ENCODE peak calls at places on chromosomes 4 and X, in nine cellular contexts. K, F, Y, J, T, G, I, E and S are unnamed samples.

GRCh38 chr4:153520227-153520626 is 54.1 kb downstream of the TMEM131L start:
- DNase-seq in K (no peak), F (no peak), Y (no peak), J (no peak), T (no peak), G (no peak), I (no peak), E (no peak), S (no peak)

GRCh38 chrX:109925656-109926055 is 77.3 kb upstream of the TMEM164 start:
- DNase-seq in K (no peak), F (no peak), Y (no peak), J (no peak), T (no peak), G (no peak), I (no peak), E (no peak), S (no peak)

GRCh38 chr4:41820473-41820872 is 71.9 kb upstream of the PHOX2B start:
- DNase-seq in K (no peak), F (no peak), Y (peak), J (no peak), T (no peak), G (no peak), I (no peak), E (no peak), S (no peak)

GRCh38 chrX:153499258-153499657 is 4.5 kb downstream of the BGN start:
- DNase-seq in K (no peak), F (no peak), Y (no peak), J (no peak), T (no peak), G (no peak), I (no peak), E (no peak), S (no peak)

GRCh38 chr4:61938250-61938846 is 738.2 kb downstream of the ADGRL3 start:
- DNase-seq in K (no peak), F (no peak), Y (no peak), J (no peak), T (no peak), G (no peak), I (no peak), E (no peak), S (no peak)

GRCh38 chr4:27000122-27000521 is 139.5 kb downstream of the STIM2 start:
- DNase-seq in K (no peak), F (no peak), Y (no peak), J (no peak), T (no peak), G (no peak), I (no peak), E (no peak), S (no peak)

GRCh38 chrX:34656842-34657780 is at the start of gene TMEM47:
- DNase-seq in K (peak), F (no peak), Y (no peak), J (peak), T (peak), G (peak), I (peak), E (peak), S (no peak)

GRCh38 chr4:8457646-8458045 is 17.1 kb downstream of the TRMT44 start:
- DNase-seq in K (no peak), F (no peak), Y (no peak), J (no peak), T (no peak), G (no peak), I (no peak), E (no peak), S (no peak)

GRCh38 chr4:41600243-41600642 is 62.3 kb downstream of the LIMCH1 start:
- DNase-seq in K (no peak), F (no peak), Y (no peak), J (no peak), T (peak), G (peak), I (no peak), E (no peak), S (peak)

GRCh38 chrX:85493821-85494220 is 114.4 kb upstream of the POF1B start:
- DNase-seq in K (no peak), F (no peak), Y (no peak), J (no peak), T (no peak), G (no peak), I (no peak), E (no peak), S (no peak)

GRCh38 chrX:14056201-14056600 is 26.5 kb upstream of the GEMIN8 start:
- DNase-seq in K (peak), F (no peak), Y (no peak), J (no peak), T (no peak), G (no peak), I (no peak), E (no peak), S (no peak)

GRCh38 chrX:10414872-10415703 is 205.3 kb downstream of the MID1 start:
- DNase-seq in K (peak), F (no peak), Y (no peak), J (no peak), T (no peak), G (peak), I (peak), E (no peak), S (peak)

GRCh38 chr4:15333692-15334633 is 93.9 kb upstream of the C1QTNF7 start:
- DNase-seq in K (no peak), F (no peak), Y (no peak), J (no peak), T (no peak), G (peak), I (peak), E (no peak), S (peak)

GRCh38 chr4:150119492-150119891 is 41.2 kb downstream of the DCLK2 start:
- DNase-seq in K (peak), F (no peak), Y (no peak), J (no peak), T (no peak), G (peak), I (peak), E (peak), S (no peak)

GRCh38 chrX:53333853-53334252 is 52.5 kb upstream of the IQSEC2 start:
- DNase-seq in K (no peak), F (no peak), Y (no peak), J (no peak), T (no peak), G (no peak), I (no peak), E (no peak), S (no peak)

GRCh38 chr4:88295656-88296055 is 11.3 kb upstream of the PPM1K start:
- DNase-seq in K (no peak), F (no peak), Y (no peak), J (no peak), T (no peak), G (no peak), I (no peak), E (no peak), S (no peak)

GRCh38 chr4:88591787-88592599 is at the start of gene HERC3:
- DNase-seq in K (peak), F (peak), Y (peak), J (peak), T (peak), G (peak), I (peak), E (peak), S (peak)

GRCh38 chrX:147811803-147812202 is 99.9 kb upstream of the FMR1 start:
- DNase-seq in K (no peak), F (no peak), Y (no peak), J (no peak), T (no peak), G (no peak), I (no peak), E (no peak), S (no peak)

GRCh38 chr4:15920723-15921591 is 17.6 kb downstream of the FGFBP1 start:
- DNase-seq in K (peak), F (no peak), Y (no peak), J (no peak), T (peak), G (peak), I (peak), E (peak), S (peak)

GRCh38 chr4:179803857-179804256 is 2361.6 kb upstream of the AGA start:
- DNase-seq in K (no peak), F (no peak), Y (no peak), J (no peak), T (no peak), G (peak), I (no peak), E (no peak), S (no peak)

GRCh38 chrX:132592880-132593279 is 104.0 kb upstream of the MBNL3 start:
- DNase-seq in K (peak), F (peak), Y (peak), J (no peak), T (no peak), G (no peak), I (peak), E (no peak), S (no peak)

GRCh38 chr4:20254517-20255250 is 3.0 kb downstream of the SLIT2 start:
- DNase-seq in K (peak), F (no peak), Y (no peak), J (peak), T (no peak), G (peak), I (no peak), E (no peak), S (no peak)

GRCh38 chr4:54961357-54961975 is 163.9 kb downstream of the KDR start:
- DNase-seq in K (peak), F (peak), Y (peak), J (no peak), T (peak), G (peak), I (peak), E (peak), S (no peak)

GRCh38 chr4:153260553-153261306 is 56.5 kb downstream of the TRIM2 start:
- DNase-seq in K (peak), F (no peak), Y (no peak), J (no peak), T (no peak), G (peak), I (peak), E (no peak), S (no peak)

GRCh38 chr4:38757945-38758344 is 24.8 kb downstream of the TLR10 start:
- DNase-seq in K (no peak), F (peak), Y (peak), J (no peak), T (no peak), G (no peak), I (peak), E (no peak), S (no peak)
- TF ChIP-seq CTCF in K (peak), F (peak), Y (peak), J (no peak), T (peak), G (peak), I (no peak), E (peak), S (peak)

GRCh38 chrX:119852410-119853353 is at the start of gene UPF3B:
- DNase-seq in K (peak), F (peak), Y (peak), J (peak), T (peak), G (peak), I (peak), E (peak), S (peak)

DNA sequence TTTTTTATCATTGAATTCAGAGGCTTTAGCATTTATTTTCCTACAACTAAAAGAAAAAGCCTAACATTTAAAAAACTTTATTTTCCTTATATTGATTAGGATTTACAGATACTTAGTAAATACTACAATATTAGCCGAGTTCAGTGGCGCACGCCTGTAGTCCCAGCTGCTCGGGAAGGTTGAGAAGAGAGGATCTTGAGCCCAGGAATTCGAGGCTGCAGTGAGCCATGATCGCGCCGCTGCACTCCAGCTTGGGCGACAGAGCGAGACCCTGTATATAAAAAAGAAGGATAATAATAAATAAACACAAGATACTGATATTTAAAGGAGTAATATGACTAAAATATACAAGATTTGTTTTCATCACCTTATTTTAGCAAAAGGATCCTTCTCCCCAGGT is 686 bp upstream of the UPF3B start:
- DNase-seq in K (peak), F (no peak), Y (no peak), J (no peak), T (no peak), G (no peak), I (no peak), E (no peak), S (no peak)
- H3K4me3 ChIP-seq in K (peak), F (peak), Y (peak), J (peak), T (peak), G (peak), I (peak), E (peak), S (peak)

GRCh38 chr4:82842593-82842992 is 44.0 kb upstream of the SCD5 start:
- DNase-seq in K (peak), F (peak), Y (no peak), J (no peak), T (no peak), G (no peak), I (peak), E (peak), S (peak)
- TF ChIP-seq CTCF in K (peak), F (peak), Y (no peak), J (no peak), T (peak), G (peak), I (peak), E (peak), S (peak)

GRCh38 chrX:40010550-40011364 is 87.0 kb downstream of the BCOR start:
- DNase-seq in K (no peak), F (no peak), Y (no peak), J (no peak), T (no peak), G (no peak), I (no peak), E (no peak), S (no peak)

GRCh38 chrX:40007746-40008705 is 89.7 kb downstream of the BCOR start:
- DNase-seq in K (no peak), F (no peak), Y (no peak), J (no peak), T (no peak), G (no peak), I (no peak), E (no peak), S (no peak)

GRCh38 chrX:40009890-40010289 is 87.9 kb downstream of the BCOR start:
- DNase-seq in K (no peak), F (no peak), Y (peak), J (no peak), T (no peak), G (no peak), I (no peak), E (no peak), S (no peak)

GRCh38 chrX:40008841-40009461 is 88.8 kb downstream of the BCOR start:
- DNase-seq in K (peak), F (no peak), Y (peak), J (peak), T (no peak), G (no peak), I (no peak), E (no peak), S (no peak)

GRCh38 chrX:40009462-40009851 is 88.3 kb downstream of the BCOR start:
- DNase-seq in K (no peak), F (no peak), Y (no peak), J (no peak), T (no peak), G (no peak), I (no peak), E (no peak), S (no peak)
- H3K4me3 ChIP-seq in K (peak), F (no peak), Y (peak), J (no peak), T (no peak), G (no peak), I (no peak), E (no peak), S (no peak)

GRCh38 chr4:182929296-182929695 is 12.1 kb upstream of the DCTD start:
- DNase-seq in K (peak), F (no peak), Y (no peak), J (no peak), T (peak), G (peak), I (peak), E (no peak), S (peak)

GRCh38 chr4:182927505-182927904 is 10.3 kb upstream of the DCTD start:
- DNase-seq in K (no peak), F (no peak), Y (no peak), J (no peak), T (no peak), G (no peak), I (no peak), E (no peak), S (no peak)

GRCh38 chr4:182925298-182925738 is 8.1 kb upstream of the DCTD start:
- DNase-seq in K (peak), F (peak), Y (peak), J (peak), T (peak), G (peak), I (peak), E (peak), S (peak)

GRCh38 chr4:182924497-182924896 is 7.3 kb upstream of the DCTD start:
- DNase-seq in K (no peak), F (no peak), Y (no peak), J (no peak), T (no peak), G (no peak), I (no peak), E (no peak), S (no peak)

DNA sequence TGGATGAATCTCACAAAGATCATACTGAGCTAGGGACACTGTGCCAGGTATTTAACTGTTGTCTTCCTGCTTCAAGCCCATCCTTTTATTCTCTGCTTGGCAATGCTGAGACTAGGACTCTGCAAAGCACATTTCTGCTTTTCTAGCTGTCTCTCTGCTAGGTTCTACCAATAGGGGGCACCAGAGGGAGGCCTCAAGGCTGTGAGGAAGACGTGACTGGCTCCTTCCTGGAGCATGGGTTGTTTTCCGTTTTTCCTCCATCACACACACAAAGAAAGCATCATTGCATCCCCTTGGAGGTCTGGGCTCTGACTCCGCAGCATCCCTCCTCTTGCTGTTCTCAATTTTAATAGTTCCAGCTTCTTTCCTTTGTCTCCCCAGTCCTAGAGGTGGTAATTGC is 10.9 kb upstream of the DCTD start:
- DNase-seq in K (no peak), F (no peak), Y (peak), J (no peak), T (no peak), G (no peak), I (no peak), E (no peak), S (no peak)
- TF ChIP-seq CTCF in K (peak), F (peak), Y (peak), J (no peak), T (peak), G (no peak), I (peak), E (no peak), S (peak)

GRCh38 chr4:139956436-139957107 is 197.4 kb downstream of the MAML3 start:
- DNase-seq in K (peak), F (no peak), Y (no peak), J (peak), T (no peak), G (no peak), I (peak), E (no peak), S (no peak)
- H3K4me3 ChIP-seq in K (no peak), F (no peak), Y (no peak), J (no peak), T (no peak), G (no peak), I (peak), E (no peak), S (no peak)

GRCh38 chr4:74320559-74321118 is 12.4 kb downstream of the EPGN start:
- DNase-seq in K (peak), F (peak), Y (peak), J (no peak), T (peak), G (peak), I (peak), E (peak), S (peak)
- TF ChIP-seq CTCF in K (peak), F (peak), Y (peak), J (no peak), T (peak), G (peak), I (peak), E (peak), S (peak)

DNA sequence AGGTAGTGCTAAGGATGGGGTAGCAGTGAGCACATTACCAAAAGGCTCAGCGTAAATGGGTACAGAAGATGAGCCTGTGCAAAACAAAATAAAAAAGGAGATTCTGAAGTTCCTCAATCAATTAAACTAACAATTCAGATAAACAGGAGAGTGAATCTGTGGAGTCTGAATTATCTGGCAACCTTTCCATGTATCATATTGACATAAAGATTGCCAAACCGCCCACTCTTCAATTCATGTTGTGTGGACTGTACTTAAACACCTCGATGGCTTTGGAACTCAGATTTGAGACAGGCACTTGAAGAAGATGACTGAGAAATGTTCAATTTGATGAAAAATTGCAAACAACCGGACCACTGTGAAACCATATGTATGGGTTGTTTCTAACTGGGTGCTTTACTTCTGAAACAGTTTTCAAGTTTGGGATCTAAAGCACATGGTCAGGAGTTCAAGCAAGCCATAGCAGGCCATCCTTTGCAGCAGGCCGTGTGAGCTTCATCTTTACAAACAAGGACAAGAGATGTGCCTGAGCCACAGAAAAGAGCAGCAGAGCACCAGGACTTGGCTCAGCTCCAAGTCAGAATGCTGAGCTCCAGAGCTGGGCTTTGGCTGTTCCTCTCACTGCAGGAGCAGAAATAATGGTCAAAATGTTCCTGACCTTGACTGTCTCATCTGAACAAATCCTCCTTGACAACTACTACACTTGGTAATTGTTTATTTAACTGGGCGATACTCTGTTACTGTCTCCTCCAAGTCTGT is 108.1 kb downstream of the MGST2 start:
- DNase-seq in K (no peak), F (no peak), Y (no peak), J (no peak), T (no peak), G (no peak), I (no peak), E (no peak), S (no peak)
- H3K4me3 ChIP-seq in K (no peak), F (no peak), Y (no peak), J (no peak), T (no peak), G (no peak), I (no peak), E (no peak), S (no peak)

DNA sequence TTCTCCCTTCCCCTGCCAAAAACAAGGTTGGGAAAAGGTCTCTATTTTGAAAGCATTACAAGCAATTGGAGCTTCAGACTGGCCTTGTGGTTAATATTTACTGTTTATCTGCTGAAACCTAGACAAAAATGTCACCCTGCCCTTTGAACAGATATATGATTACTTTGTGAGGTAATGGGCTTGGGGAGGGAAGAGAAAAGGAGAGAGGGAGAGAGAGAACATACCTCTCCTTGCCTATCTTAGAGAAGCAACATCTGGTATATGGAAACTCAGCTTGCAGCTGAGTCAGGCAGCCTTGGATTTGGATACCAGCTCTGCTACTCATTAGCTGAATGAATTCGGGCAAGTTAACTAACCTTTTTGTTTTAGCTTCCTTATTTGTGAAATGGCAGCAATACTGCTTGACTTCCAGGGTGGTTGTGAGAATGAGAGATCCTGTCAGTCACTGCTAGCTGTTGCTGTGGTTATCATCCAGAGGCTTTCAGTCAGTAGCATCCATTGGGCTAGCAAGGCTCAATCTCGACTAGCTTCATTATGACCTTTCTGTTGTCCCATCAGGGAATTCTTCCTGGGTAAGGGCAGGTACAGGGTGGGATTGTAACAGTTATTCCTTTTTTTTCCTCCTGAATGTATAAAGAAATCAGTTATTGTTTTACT is 41.1 kb downstream of the ZFX start:
- DNase-seq in K (peak), F (no peak), Y (no peak), J (no peak), T (no peak), G (peak), I (peak), E (no peak), S (no peak)
- TF ChIP-seq CTCF in K (no peak), F (no peak), Y (no peak), J (no peak), T (no peak), G (no peak), I (no peak), E (no peak), S (no peak)